ENCODE peak calls at places on chromosomes 6 and 20, in four cellular contexts. M is fibroblast of lung; H is ovary; K is effector memory CD4-positive, alpha-beta T cell. V is an unnamed sample.
A peak's percentile ranks its signal among the peaks of the same experiment; 100 is the strongest.

GRCh38 chr6:10516953-10517352 is 4.2 kb upstream of the GCNT2 start:
- DNase-seq in M (no peak), H (no peak), K (no peak), V (no peak)

GRCh38 chr20:62819494-62820174 is 2.8 kb downstream of the COL9A3 start:
- DNase-seq in M (peak; percentile 36), H (no peak), K (no peak), V (no peak)

GRCh38 chr6:16031278-16031981 is 97.5 kb upstream of the MYLIP start:
- DNase-seq in M (no peak), H (no peak), K (no peak), V (no peak)

GRCh38 chr6:53258774-53259155 is 90.0 kb downstream of the ELOVL5 start:
- DNase-seq in M (no peak), H (no peak), K (no peak), V (no peak)

GRCh38 chr6:42017021-42017643 is 33.2 kb upstream of the TAF8 start:
- DNase-seq in M (peak; percentile 84), H (no peak), K (no peak), V (no peak)

GRCh38 chr6:16130932-16131387 is 2.1 kb downstream of the MYLIP start:
- DNase-seq in M (peak; percentile 84), H (no peak), K (peak; percentile 41), V (no peak)

GRCh38 chr6:44789790-44790189 is 402.3 kb downstream of the CDC5L start:
- DNase-seq in M (no peak), H (no peak), K (no peak), V (no peak)

GRCh38 chr6:157989541-157990289 is 8.1 kb downstream of the SYNJ2 start:
- DNase-seq in M (peak; percentile 71), H (peak; percentile 77), K (no peak), V (no peak)

GRCh38 chr6:29509711-29510110 is 22.0 kb upstream of the MAS1L start:
- DNase-seq in M (no peak), H (no peak), K (no peak), V (no peak)

GRCh38 chr6:148467926-148468325 is 125.3 kb downstream of the SASH1 start:
- DNase-seq in M (no peak), H (no peak), K (no peak), V (no peak)

GRCh38 chr6:55758156-55758942 is 117.0 kb downstream of the BMP5 start:
- DNase-seq in M (peak; percentile 73), H (no peak), K (no peak), V (no peak)

GRCh38 chr6:162249907-162250642 is 477.5 kb downstream of the PRKN start:
- DNase-seq in M (no peak), H (no peak), K (no peak), V (no peak)

GRCh38 chr6:102798631-102799030 is 1405.1 kb downstream of the GRIK2 start:
- DNase-seq in M (no peak), H (no peak), K (no peak), V (no peak)

GRCh38 chr6:29999426-29999825 is 57.1 kb downstream of the HLA-A start:
- DNase-seq in M (no peak), H (no peak), K (no peak), V (no peak)

GRCh38 chr6:116969211-116969863 is 92.3 kb downstream of the RFX6 start:
- DNase-seq in M (peak; percentile 40), H (no peak), K (no peak), V (no peak)

GRCh38 chr6:170096191-170096802 is 194.6 kb downstream of the DLL1 start:
- DNase-seq in M (no peak), H (no peak), K (no peak), V (no peak)

GRCh38 chr6:48766349-48766748 is 655.4 kb upstream of the PTCHD4 start:
- DNase-seq in M (peak; percentile 78), H (no peak), K (no peak), V (no peak)

GRCh38 chr20:51481311-51481997 is 61.1 kb downstream of the NFATC2 start:
- DNase-seq in M (no peak), H (no peak), K (peak; percentile 40), V (no peak)

GRCh38 chr6:139230421-139230840 is 61.4 kb downstream of the TXLNB start:
- DNase-seq in M (peak; percentile 62), H (no peak), K (no peak), V (no peak)

GRCh38 chr20:37316116-37316774 is 26.8 kb downstream of the MANBAL start:
- DNase-seq in M (no peak), H (no peak), K (no peak), V (no peak)

GRCh38 chr20:50338479-50339195 is 148.0 kb downstream of the CEBPB start:
- DNase-seq in M (peak; percentile 67), H (peak; percentile 28), K (no peak), V (no peak)

DNA sequence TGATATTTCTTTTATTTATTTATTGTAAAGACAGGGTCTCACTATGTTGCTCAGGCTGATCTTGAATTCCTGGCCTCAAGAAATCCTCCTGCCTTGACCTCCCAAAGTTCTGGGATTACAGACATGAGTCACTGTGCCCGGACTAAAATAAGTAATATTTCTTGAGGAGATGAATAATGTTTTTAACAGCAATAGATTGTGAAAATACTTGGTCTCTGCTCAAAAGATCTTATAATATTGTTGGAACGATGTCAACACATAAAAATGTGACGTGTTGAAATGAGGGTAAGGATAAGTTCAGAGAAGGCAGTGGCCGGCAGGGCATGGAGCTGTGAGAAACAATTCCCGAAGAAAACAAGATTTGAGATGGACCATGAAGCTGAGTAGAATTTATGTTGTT is 178.7 kb downstream of the GJA1 start:
- DNase-seq in M (no peak), H (no peak), K (no peak), V (no peak)
- H3K27ac ChIP-seq in M (no peak overlapping the region), H (no peak overlapping the region), K (no peak overlapping the region), V (no peak overlapping the region)

DNA sequence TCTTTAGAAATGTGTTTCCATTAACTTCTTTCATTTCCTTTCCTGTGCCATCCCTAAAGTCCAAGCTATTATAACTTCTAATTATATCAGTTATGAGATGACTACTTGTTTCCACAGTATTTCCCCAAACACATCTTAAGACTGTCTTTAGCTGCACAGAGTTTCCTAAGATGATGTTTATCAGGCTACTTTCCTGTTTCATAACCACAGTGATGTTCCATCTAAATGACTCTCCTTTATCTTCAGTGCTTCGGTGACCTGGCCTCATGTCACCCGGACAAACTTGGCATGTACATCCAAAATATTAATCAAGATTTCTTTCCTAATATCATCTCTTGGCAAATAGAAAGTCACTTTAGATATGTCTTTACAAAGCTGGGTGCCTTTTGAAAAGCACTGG is 18.5 kb upstream of the CCN6 start:
- DNase-seq in M (no peak), H (no peak), K (no peak), V (no peak)
- H3K27ac ChIP-seq in M (no peak overlapping the region), H (no peak overlapping the region), K (no peak overlapping the region), V (no peak overlapping the region)

GRCh38 chr20:32481311-32482103 is 103.6 kb downstream of the NOL4L start:
- DNase-seq in M (no peak), H (peak; percentile 31), K (no peak), V (no peak)
- H3K27ac ChIP-seq in M (no peak overlapping the region), H (no peak overlapping the region), K (peak overlapping the region; percentile 48), V (peak overlapping the region; percentile 92)

GRCh38 chr6:17226766-17227338 is 54.3 kb upstream of the RBM24 start:
- DNase-seq in M (no peak), H (no peak), K (no peak), V (no peak)

GRCh38 chr6:17226269-17226668 is 54.9 kb upstream of the RBM24 start:
- DNase-seq in M (no peak), H (no peak), K (no peak), V (no peak)

GRCh38 chr6:17224056-17224455 is 57.1 kb upstream of the RBM24 start:
- DNase-seq in M (no peak), H (no peak), K (no peak), V (no peak)

GRCh38 chr6:17227403-17227802 is 53.8 kb upstream of the RBM24 start:
- DNase-seq in M (no peak), H (no peak), K (no peak), V (no peak)

GRCh38 chr6:17225767-17226166 is 55.4 kb upstream of the RBM24 start:
- DNase-seq in M (no peak), H (no peak), K (no peak), V (no peak)
- H3K27ac ChIP-seq in M (no peak overlapping the region), H (no peak overlapping the region), K (no peak overlapping the region), V (no peak overlapping the region)

GRCh38 chr6:21459646-21460045 is 133.9 kb upstream of the SOX4 start:
- DNase-seq in M (no peak), H (no peak), K (no peak), V (no peak)
- H3K27ac ChIP-seq in M (no peak overlapping the region), H (no peak overlapping the region), K (no peak overlapping the region), V (no peak overlapping the region)